ENCODE peak calls at places on chromosomes 12 and 14, in six cellular contexts. K, C, O, J, F and S are unnamed samples.

GRCh38 chr12:11650697-11651281 is 1.3 kb downstream of the ETV6 start:
- DNase-seq in K (peak; percentile 38), C (no peak), O (peak; percentile 37), J (peak; percentile 65), F (peak; percentile 50), S (no peak)

GRCh38 chr12:46609281-46609623 is 216.5 kb downstream of the SLC38A4 start:
- DNase-seq in K (no peak), C (no peak), O (no peak), J (peak; percentile 25), F (no peak), S (no peak)

GRCh38 chr14:75205586-75205985 is 29.2 kb upstream of the TMED10 start:
- DNase-seq in K (peak; percentile 60), C (no peak), O (peak; percentile 77), J (no peak), F (peak; percentile 81), S (no peak)

GRCh38 chr12:130031571-130032189 is 127.9 kb upstream of the TMEM132D start:
- DNase-seq in K (peak; percentile 62), C (peak; percentile 78), O (no peak), J (peak; percentile 49), F (peak; percentile 21), S (no peak)

GRCh38 chr12:6899837-6900519 is 4.6 kb upstream of the LRRC23 start:
- DNase-seq in K (no peak), C (no peak), O (peak; percentile 38), J (no peak), F (peak; percentile 76), S (no peak)

GRCh38 chr12:2845280-2845679 is 10.4 kb upstream of the NRIP2 start:
- DNase-seq in K (no peak), C (peak; percentile 58), O (peak; percentile 85), J (no peak), F (peak; percentile 72), S (peak; percentile 39)

GRCh38 chr14:63993992-63994391 is 141.2 kb downstream of the SYNE2 start:
- DNase-seq in K (peak; percentile 17), C (no peak), O (no peak), J (peak; percentile 17), F (peak; percentile 22), S (no peak)

GRCh38 chr14:101175731-101176534 is 272.4 kb upstream of the RTL1 start:
- DNase-seq in K (no peak), C (no peak), O (no peak), J (no peak), F (no peak), S (no peak)

GRCh38 chr12:63068857-63069442 is 82.1 kb downstream of the AVPR1A start:
- DNase-seq in K (peak; percentile 87), C (no peak), O (peak; percentile 75), J (peak; percentile 57), F (peak; percentile 88), S (peak; percentile 79)

GRCh38 chr12:107635139-107635538 is 50.5 kb upstream of the PWP1 start:
- DNase-seq in K (no peak), C (no peak), O (peak; percentile 52), J (peak; percentile 24), F (peak; percentile 42), S (no peak)

GRCh38 chr12:86283607-86284006 is 27.4 kb upstream of the MGAT4C start:
- DNase-seq in K (no peak), C (no peak), O (no peak), J (no peak), F (no peak), S (no peak)

GRCh38 chr12:58302487-58303011 is 361.2 kb downstream of the ATP23 start:
- DNase-seq in K (peak; percentile 88), C (no peak), O (no peak), J (no peak), F (no peak), S (no peak)

GRCh38 chr14:49194067-49194466 is 392.1 kb downstream of the RPS29 start:
- DNase-seq in K (no peak), C (no peak), O (no peak), J (no peak), F (no peak), S (no peak)

GRCh38 chr12:27161458-27162228 is 79.3 kb upstream of the C12orf71 start:
- DNase-seq in K (peak; percentile 88), C (no peak), O (no peak), J (peak; percentile 86), F (peak; percentile 73), S (no peak)

GRCh38 chr12:6201775-6202292 is 1.6 kb downstream of the CD9 start:
- DNase-seq in K (no peak), C (no peak), O (no peak), J (no peak), F (no peak), S (no peak)

GRCh38 chr14:91418387-91419043 is 895 bp upstream of the CCDC88C start:
- DNase-seq in K (peak; percentile 72), C (peak; percentile 88), O (peak; percentile 17), J (peak; percentile 85), F (peak; percentile 50), S (no peak)

GRCh38 chr14:59507752-59508103 is 23.4 kb downstream of the JKAMP start:
- DNase-seq in K (peak; percentile 89), C (no peak), O (no peak), J (no peak), F (no peak), S (no peak)

GRCh38 chr14:28375295-28375694 is 391.3 kb upstream of the FOXG1 start:
- DNase-seq in K (peak; percentile 56), C (no peak), O (no peak), J (no peak), F (peak; percentile 52), S (no peak)

GRCh38 chr12:126895946-126896520 is 1370.9 kb upstream of the TMEM132C start:
- DNase-seq in K (no peak), C (no peak), O (no peak), J (no peak), F (peak; percentile 12), S (no peak)

GRCh38 chr14:91142214-91142668 is 28.4 kb downstream of the DGLUCY start:
- DNase-seq in K (no peak), C (no peak), O (no peak), J (peak; percentile 85), F (no peak), S (no peak)

GRCh38 chr12:54282949-54283593 is 2.5 kb downstream of the HNRNPA1 start:
- DNase-seq in K (no peak), C (no peak), O (no peak), J (no peak), F (no peak), S (no peak)

GRCh38 chr12:78194448-78194847 is 363.8 kb downstream of the NAV3 start:
- DNase-seq in K (peak; percentile 82), C (no peak), O (peak; percentile 95), J (no peak), F (peak; percentile 97), S (no peak)

GRCh38 chr12:15996254-15996653 is 85.1 kb downstream of the DERA start:
- DNase-seq in K (peak; percentile 7), C (no peak), O (peak; percentile 41), J (no peak), F (peak; percentile 57), S (no peak)

GRCh38 chr14:21108791-21109190 is 7.9 kb downstream of the TMEM253 start:
- DNase-seq in K (no peak), C (no peak), O (no peak), J (peak; percentile 62), F (no peak), S (no peak)

GRCh38 chr14:21112267-21112666 is 11.4 kb downstream of the TMEM253 start:
- DNase-seq in K (no peak), C (no peak), O (no peak), J (no peak), F (no peak), S (no peak)

GRCh38 chr14:21107360-21107781 is 6.5 kb downstream of the TMEM253 start:
- DNase-seq in K (peak; percentile 44), C (no peak), O (peak; percentile 48), J (no peak), F (peak; percentile 60), S (no peak)

GRCh38 chr14:21106506-21107359 is 5.9 kb downstream of the TMEM253 start:
- DNase-seq in K (peak; percentile 81), C (peak; percentile 87), O (peak; percentile 68), J (peak; percentile 85), F (peak; percentile 85), S (no peak)

GRCh38 chr14:21109377-21110260 is 8.8 kb downstream of the TMEM253 start:
- DNase-seq in K (peak; percentile 10), C (no peak), O (no peak), J (peak; percentile 84), F (no peak), S (no peak)
- H3K4me3 ChIP-seq in K (no peak overlapping the region), C (no peak overlapping the region), O (no peak overlapping the region), J (no peak overlapping the region), F (no peak overlapping the region), S (no peak overlapping the region)

DNA sequence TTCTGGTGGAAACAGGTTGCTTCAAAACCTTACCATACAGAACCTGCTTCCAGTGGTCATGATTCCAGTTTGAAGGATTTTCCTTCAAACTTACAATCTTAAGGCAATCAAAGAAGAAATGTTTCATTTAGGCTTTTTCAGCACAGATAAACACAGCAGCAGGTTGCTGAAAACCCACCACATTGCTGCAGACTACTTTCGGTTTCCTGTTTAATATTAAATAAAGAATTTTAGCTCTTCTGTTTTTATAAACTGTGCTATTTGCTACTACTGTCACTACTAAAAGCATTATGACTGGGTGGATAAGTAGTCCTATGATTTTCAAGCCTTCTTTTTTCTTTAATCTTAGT is 13.2 kb upstream of the FOXN3 start:
- DNase-seq in K (no peak), C (no peak), O (peak; percentile 30), J (no peak), F (no peak), S (no peak)
- H3K4me3 ChIP-seq in K (no peak overlapping the region), C (peak overlapping the region; percentile 48), O (peak overlapping the region; percentile 20), J (peak overlapping the region; percentile 75), F (no peak overlapping the region), S (no peak overlapping the region)

DNA sequence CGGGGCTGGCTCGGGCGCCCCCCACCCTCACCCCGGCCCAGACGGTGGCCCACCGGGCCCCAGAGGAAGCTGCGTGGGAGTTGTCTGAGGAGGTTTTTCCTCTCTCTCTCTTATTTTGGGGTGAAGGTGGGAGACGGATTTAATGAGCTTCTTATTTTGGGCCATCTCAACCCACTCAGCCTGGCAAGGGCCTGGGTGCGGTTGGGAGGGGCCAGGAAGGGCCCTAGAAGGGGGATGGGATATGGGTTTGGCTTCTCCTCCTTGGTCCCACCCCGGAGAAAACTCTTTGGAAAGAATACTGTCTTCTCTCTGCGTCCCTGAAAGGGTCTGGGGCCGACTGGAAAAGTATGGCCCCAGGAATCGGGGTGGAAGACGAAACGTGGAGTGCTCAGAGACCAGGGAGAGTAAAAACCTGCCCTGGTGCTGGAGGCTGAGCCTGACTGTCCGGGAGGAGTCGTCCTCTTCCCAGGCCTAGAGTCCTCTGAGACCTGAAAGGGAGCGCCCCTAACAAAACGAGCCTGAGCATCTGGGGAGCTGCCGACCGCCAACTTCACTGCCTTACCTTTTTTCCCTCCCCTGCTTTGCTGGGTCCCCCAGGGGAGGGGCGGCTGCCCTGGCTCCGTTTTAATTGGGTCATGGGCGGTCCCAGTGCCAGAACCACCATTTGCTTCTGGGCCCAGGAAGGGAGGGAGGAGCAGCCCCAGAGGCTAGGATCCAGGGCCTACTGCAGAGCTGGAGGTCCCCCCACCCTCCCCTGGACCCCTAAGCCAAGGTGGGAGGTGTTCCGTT is 1.6 kb downstream of the MMP14 start:
- DNase-seq in K (peak; percentile 51), C (peak; percentile 69), O (peak; percentile 33), J (no peak), F (peak; percentile 57), S (no peak)
- H3K4me3 ChIP-seq in K (peak overlapping the region; percentile 93), C (peak overlapping the region; percentile 82), O (peak overlapping the region; percentile 64), J (no peak overlapping the region), F (peak overlapping the region; percentile 91), S (peak overlapping the region; percentile 96)

DNA sequence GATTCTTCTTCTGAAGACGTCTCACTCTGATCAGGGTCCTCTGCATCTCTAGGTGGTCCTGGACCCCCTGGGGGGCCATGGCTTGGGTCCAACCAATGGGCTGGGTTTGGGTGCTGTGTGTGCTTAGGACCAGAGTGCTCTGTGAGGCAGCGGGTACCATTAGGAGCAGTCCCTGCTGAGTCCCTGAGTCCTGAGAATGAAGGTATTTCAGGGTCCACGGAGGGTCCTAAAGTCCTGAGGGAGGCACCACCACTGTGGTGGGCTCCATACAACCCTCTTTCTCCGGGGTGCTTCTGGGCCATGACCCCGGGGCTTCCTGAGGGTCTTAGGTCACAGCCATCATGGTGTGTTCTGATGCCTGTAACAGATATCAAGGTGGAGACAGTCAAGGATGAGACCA is 1.0 kb downstream of the DNAJC14 start:
- DNase-seq in K (no peak), C (no peak), O (no peak), J (no peak), F (no peak), S (no peak)
- H3K4me3 ChIP-seq in K (peak overlapping the region; percentile 83), C (peak overlapping the region; percentile 90), O (peak overlapping the region; percentile 78), J (peak overlapping the region; percentile 89), F (peak overlapping the region; percentile 94), S (peak overlapping the region; percentile 93)